ENCODE peak calls at places on chromosomes 2 and 18, in nine cellular contexts. Z, V, M, Y, O, D, H, N and S are unnamed samples.

GRCh38 chr2:196742685-196743084 is 56.8 kb downstream of the GTF3C3 start:
- DNase-seq in Z (peak; percentile 89), V (no peak), M (no peak), Y (no peak), O (no peak), D (peak; percentile 15), H (no peak), N (no peak), S (no peak)

GRCh38 chr18:40371673-40372072 is 1583.4 kb upstream of the PIK3C3 start:
- DNase-seq in Z (no peak), V (peak; percentile 65), M (peak; percentile 29), Y (no peak), O (no peak), D (no peak), H (no peak), N (no peak), S (peak; percentile 50)

GRCh38 chr18:6414723-6415362 is at the start of gene L3MBTL4:
- DNase-seq in Z (peak; percentile 32), V (no peak), M (no peak), Y (peak; percentile 16), O (no peak), D (no peak), H (peak; percentile 77), N (peak; percentile 30), S (peak; percentile 76)

GRCh38 chr18:69400253-69400975 is at the start of gene DOK6:
- DNase-seq in Z (peak; percentile 15), V (no peak), M (peak; percentile 15), Y (peak; percentile 66), O (no peak), D (peak; percentile 86), H (peak; percentile 89), N (peak; percentile 8), S (peak; percentile 92)

GRCh38 chr2:10814142-10814541 is 1.6 kb upstream of the PDIA6 start:
- DNase-seq in Z (no peak), V (no peak), M (no peak), Y (no peak), O (no peak), D (no peak), H (no peak), N (no peak), S (no peak)

GRCh38 chr2:120511546-120512320 is 165.8 kb downstream of the INHBB start:
- DNase-seq in Z (no peak), V (no peak), M (no peak), Y (no peak), O (no peak), D (no peak), H (no peak), N (no peak), S (no peak)

GRCh38 chr2:225233234-225233633 is 166.3 kb upstream of the NYAP2 start:
- DNase-seq in Z (no peak), V (no peak), M (peak; percentile 35), Y (no peak), O (no peak), D (no peak), H (no peak), N (no peak), S (no peak)

GRCh38 chr2:226063704-226064390 is 664.3 kb downstream of the NYAP2 start:
- DNase-seq in Z (no peak), V (peak; percentile 76), M (peak; percentile 63), Y (no peak), O (no peak), D (no peak), H (no peak), N (no peak), S (no peak)

GRCh38 chr2:67701011-67701410 is 303.9 kb downstream of the ETAA1 start:
- DNase-seq in Z (peak; percentile 32), V (no peak), M (no peak), Y (no peak), O (no peak), D (no peak), H (no peak), N (no peak), S (peak; percentile 30)

GRCh38 chr2:240987588-240987987 is 10.8 kb upstream of the SNED1 start:
- DNase-seq in Z (no peak), V (no peak), M (no peak), Y (no peak), O (no peak), D (no peak), H (peak; percentile 57), N (no peak), S (no peak)

GRCh38 chr2:1561793-1562521 is 148.7 kb downstream of the TPO start:
- DNase-seq in Z (no peak), V (no peak), M (no peak), Y (no peak), O (no peak), D (no peak), H (peak; percentile 73), N (no peak), S (peak; percentile 68)

GRCh38 chr2:12821656-12822055 is 104.9 kb downstream of the TRIB2 start:
- DNase-seq in Z (no peak), V (no peak), M (no peak), Y (no peak), O (no peak), D (no peak), H (no peak), N (no peak), S (no peak)

GRCh38 chr2:12317853-12318426 is 398.8 kb upstream of the TRIB2 start:
- DNase-seq in Z (no peak), V (peak; percentile 89), M (peak; percentile 68), Y (no peak), O (no peak), D (no peak), H (no peak), N (no peak), S (peak; percentile 87)

GRCh38 chr2:128457006-128457604 is 138.4 kb upstream of the HS6ST1 start:
- DNase-seq in Z (no peak), V (no peak), M (no peak), Y (no peak), O (no peak), D (no peak), H (no peak), N (no peak), S (peak; percentile 55)

GRCh38 chr2:45046786-45047185 is 37.5 kb upstream of the SIX2 start:
- DNase-seq in Z (no peak), V (no peak), M (no peak), Y (no peak), O (no peak), D (no peak), H (no peak), N (no peak), S (no peak)

GRCh38 chr2:120735750-120736170 is at the start of gene GLI2:
- DNase-seq in Z (peak; percentile 88), V (peak; percentile 62), M (no peak), Y (peak; percentile 72), O (no peak), D (peak; percentile 84), H (peak; percentile 91), N (peak; percentile 44), S (peak; percentile 97)

GRCh38 chr2:84847326-84848050 is 33.4 kb downstream of the TRABD2A start:
- DNase-seq in Z (no peak), V (no peak), M (no peak), Y (no peak), O (no peak), D (no peak), H (no peak), N (no peak), S (no peak)

GRCh38 chr2:218860950-218861381 is 1.4 kb downstream of the WNT6 start:
- DNase-seq in Z (no peak), V (no peak), M (no peak), Y (peak; percentile 67), O (peak; percentile 76), D (peak; percentile 76), H (peak; percentile 81), N (no peak), S (peak; percentile 55)

GRCh38 chr2:205139822-205140612 is 542.3 kb upstream of the NRP2 start:
- DNase-seq in Z (no peak), V (no peak), M (no peak), Y (peak; percentile 16), O (peak; percentile 31), D (peak; percentile 40), H (peak; percentile 44), N (no peak), S (peak; percentile 39)

GRCh38 chr18:22166070-22166972 is 3.1 kb upstream of the GATA6 start:
- DNase-seq in Z (no peak), V (no peak), M (no peak), Y (peak; percentile 67), O (no peak), D (peak; percentile 41), H (peak; percentile 90), N (no peak), S (peak; percentile 85)

GRCh38 chr2:240948905-240949790 is 43.0 kb downstream of the CROCC2 start:
- DNase-seq in Z (no peak), V (no peak), M (no peak), Y (no peak), O (no peak), D (no peak), H (peak; percentile 38), N (no peak), S (peak; percentile 80)

GRCh38 chr2:222295368-222296041 is 3.3 kb downstream of the PAX3 start:
- DNase-seq in Z (no peak), V (no peak), M (no peak), Y (no peak), O (no peak), D (no peak), H (no peak), N (no peak), S (no peak)

GRCh38 chr2:205998601-205999000 is 87.4 kb downstream of the INO80D start:
- DNase-seq in Z (no peak), V (no peak), M (no peak), Y (no peak), O (no peak), D (no peak), H (no peak), N (no peak), S (no peak)

GRCh38 chr2:168948621-168949212 is 47.6 kb downstream of the G6PC2 start:
- DNase-seq in Z (peak; percentile 26), V (peak; percentile 13), M (no peak), Y (no peak), O (no peak), D (no peak), H (no peak), N (peak; percentile 10), S (no peak)

GRCh38 chr2:23260621-23261020 is 124.4 kb upstream of the KLHL29 start:
- DNase-seq in Z (no peak), V (no peak), M (no peak), Y (no peak), O (no peak), D (no peak), H (no peak), N (no peak), S (no peak)

GRCh38 chr18:26488417-26489009 is 59.8 kb downstream of the KCTD1 start:
- DNase-seq in Z (no peak), V (no peak), M (no peak), Y (no peak), O (no peak), D (no peak), H (no peak), N (no peak), S (no peak)

GRCh38 chr2:98637401-98638144 is 29.2 kb downstream of the UNC50 start:
- DNase-seq in Z (no peak), V (no peak), M (no peak), Y (no peak), O (no peak), D (no peak), H (no peak), N (no peak), S (no peak)

GRCh38 chr2:128491845-128492244 is 173.2 kb upstream of the HS6ST1 start:
- DNase-seq in Z (no peak), V (no peak), M (no peak), Y (no peak), O (peak; percentile 39), D (no peak), H (no peak), N (no peak), S (peak; percentile 57)

GRCh38 chr18:79737426-79737825 is 57.8 kb downstream of the CTDP1 start:
- DNase-seq in Z (no peak), V (no peak), M (no peak), Y (peak; percentile 7), O (no peak), D (no peak), H (no peak), N (no peak), S (peak; percentile 42)